ENCODE peak calls at places on chromosomes 2 and 18, in four cellular contexts. G is neuronal stem cell, Q is H9, L is IMR-90. Z is an unnamed sample.
A peak's percentile ranks its signal among the peaks of the same experiment; 100 is the strongest.

GRCh38 chr2:150485871-150486538 is 1.5 kb downstream of the RND3 start:
- DNase-seq in G (peak; percentile 48), Q (peak; percentile 62), L (peak; percentile 75), Z (no peak)

GRCh38 chr2:1480671-1481076 is 67.4 kb downstream of the TPO start:
- DNase-seq in G (no peak), Q (no peak), L (no peak), Z (no peak)

GRCh38 chr2:159615936-159616733 is at the start of gene BAZ2B:
- DNase-seq in G (peak; percentile 54), Q (peak; percentile 46), L (peak; percentile 88), Z (no peak)

GRCh38 chr2:118568682-118569081 is 278.8 kb downstream of the EN1 start:
- DNase-seq in G (no peak), Q (no peak), L (no peak), Z (no peak)

GRCh38 chr2:42371621-42372473 is 10.8 kb upstream of the COX7A2L start:
- DNase-seq in G (no peak), Q (no peak), L (no peak), Z (no peak)

GRCh38 chr18:58896268-58896667 is 31.6 kb downstream of the ZNF532 start:
- DNase-seq in G (no peak), Q (no peak), L (no peak), Z (no peak)

GRCh38 chr18:48602759-48603390 is 64.0 kb downstream of the CTIF start:
- DNase-seq in G (no peak), Q (no peak), L (no peak), Z (no peak)

GRCh38 chr2:102839668-102840388 is 78.0 kb downstream of the TMEM182 start:
- DNase-seq in G (peak; percentile 64), Q (peak; percentile 35), L (peak; percentile 17), Z (peak; percentile 75)

GRCh38 chr2:80454628-80455027 is 150.1 kb upstream of the LRRTM1 start:
- DNase-seq in G (no peak), Q (no peak), L (no peak), Z (no peak)

GRCh38 chr2:190930411-190930810 is 49.8 kb downstream of the GLS start:
- DNase-seq in G (no peak), Q (no peak), L (no peak), Z (no peak)

GRCh38 chr18:75273817-75274216 is 63.2 kb downstream of the TSHZ1 start:
- DNase-seq in G (no peak), Q (no peak), L (no peak), Z (no peak)

GRCh38 chr2:32947076-32947483 is 327 bp downstream of the LTBP1 start:
- DNase-seq in G (peak; percentile 26), Q (no peak), L (no peak), Z (peak; percentile 74)

GRCh38 chr2:32947484-32948143 is 861 bp downstream of the LTBP1 start:
- DNase-seq in G (peak; percentile 60), Q (peak; percentile 73), L (peak; percentile 54), Z (no peak)

GRCh38 chr2:32948266-32948665 is 1.5 kb downstream of the LTBP1 start:
- DNase-seq in G (no peak), Q (no peak), L (no peak), Z (no peak)

GRCh38 chr2:32945286-32945685 is 1.5 kb upstream of the LTBP1 start:
- DNase-seq in G (no peak), Q (no peak), L (no peak), Z (no peak)

GRCh38 chr2:32946314-32947075 is at the start of gene LTBP1:
- DNase-seq in G (peak; percentile 61), Q (peak; percentile 77), L (peak; percentile 76), Z (peak; percentile 83)
- H4K91ac ChIP-seq in G (no peak within 1 kb of the TSS), Q (no peak within 1 kb of the TSS), L (peak within 1 kb of the TSS; percentile 66), Z (peak within 1 kb of the TSS; percentile 45)

GRCh38 chr2:240436626-240437180 is 1.2 kb downstream of the GPC1 start:
- DNase-seq in G (no peak), Q (no peak), L (peak; percentile 43), Z (no peak)
- H4K91ac ChIP-seq in G (no peak overlapping the region), Q (no peak overlapping the region), L (no peak overlapping the region), Z (no peak overlapping the region)

GRCh38 chr2:239539776-239540100 is 138.9 kb upstream of the HDAC4 start:
- DNase-seq in G (no peak), Q (no peak), L (no peak), Z (no peak)

GRCh38 chr2:239539083-239539775 is 138.4 kb upstream of the HDAC4 start:
- DNase-seq in G (no peak), Q (no peak), L (no peak), Z (no peak)

GRCh38 chr2:239538357-239539052 is 137.7 kb upstream of the HDAC4 start:
- DNase-seq in G (no peak), Q (no peak), L (no peak), Z (no peak)

GRCh38 chr2:239536186-239536585 is 135.4 kb upstream of the HDAC4 start:
- DNase-seq in G (no peak), Q (no peak), L (no peak), Z (no peak)

GRCh38 chr2:239537633-239538356 is 137.0 kb upstream of the HDAC4 start:
- DNase-seq in G (no peak), Q (no peak), L (no peak), Z (no peak)
- H4K91ac ChIP-seq in G (peak overlapping the region; percentile 53), Q (no peak overlapping the region), L (no peak overlapping the region), Z (no peak overlapping the region)

GRCh38 chr18:77123313-77124231 is 9.0 kb downstream of the MBP start:
- DNase-seq in G (no peak), Q (no peak), L (no peak), Z (peak; percentile 48)
- H4K91ac ChIP-seq in G (no peak overlapping the region), Q (no peak overlapping the region), L (no peak overlapping the region), Z (peak overlapping the region; percentile 48)

GRCh38 chr2:95121150-95121494 is 486 bp downstream of the MRPS5 start:
- DNase-seq in G (no peak), Q (no peak), L (peak; percentile 17), Z (no peak)

GRCh38 chr2:95122197-95122551 is 566 bp upstream of the MRPS5 start:
- DNase-seq in G (no peak), Q (no peak), L (no peak), Z (no peak)

DNA sequence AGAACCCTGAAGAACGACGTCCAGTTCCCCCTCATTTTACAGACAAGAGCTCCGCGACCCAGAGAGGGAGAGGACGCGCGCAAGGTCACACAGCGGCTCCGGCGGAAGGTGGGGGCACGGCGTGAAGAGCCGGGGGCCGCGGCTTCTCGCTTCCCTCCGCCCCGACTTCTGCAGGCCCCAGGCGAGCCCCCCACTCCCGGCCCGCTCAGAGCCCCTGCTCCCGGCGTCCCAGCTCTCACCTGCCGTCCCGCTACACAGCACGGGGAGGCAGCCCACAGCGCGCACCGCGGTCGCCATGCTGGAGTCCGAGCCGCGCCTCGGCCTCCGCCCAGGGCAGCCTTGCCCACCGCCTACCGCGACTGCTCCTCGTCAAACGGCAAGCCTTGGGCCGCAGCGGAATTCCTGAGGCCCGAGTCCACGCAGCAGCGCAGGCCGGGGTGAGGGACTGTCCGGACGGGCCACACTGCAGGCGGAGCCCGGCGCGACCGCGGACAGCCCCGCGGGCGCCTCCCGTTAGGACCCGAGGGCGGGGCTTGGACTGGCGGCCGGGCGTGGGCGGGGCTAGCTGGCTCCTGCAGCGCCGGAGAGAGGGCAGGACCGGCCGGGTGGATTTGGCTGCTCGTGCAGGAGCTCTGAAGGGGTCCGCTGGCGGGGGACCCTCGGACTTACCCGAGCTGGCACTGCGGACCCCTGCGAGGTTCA is at the start of gene MRPS5:
- DNase-seq in G (peak; percentile 75), Q (peak; percentile 80), L (peak; percentile 50), Z (peak; percentile 95)
- H4K91ac ChIP-seq in G (no peak within 1 kb of the TSS), Q (no peak within 1 kb of the TSS), L (peak within 1 kb of the TSS; percentile 100), Z (peak within 1 kb of the TSS; percentile 100)

GRCh38 chr18:22279741-22280452 is 110.5 kb downstream of the GATA6 start:
- DNase-seq in G (no peak), Q (no peak), L (peak; percentile 71), Z (no peak)
- H4K91ac ChIP-seq in G (no peak overlapping the region), Q (no peak overlapping the region), L (peak overlapping the region; percentile 72), Z (no peak overlapping the region)